ENCODE peak calls at places on chromosomes 4 and X, in five cellular contexts. V, O, P, C and M are unnamed samples.

GRCh38 chr4:96649536-96649935 is 809.6 kb downstream of the PDHA2 start:
- DNase-seq in V (peak; percentile 76), P (no peak), C (no peak), O (no peak), M (no peak)

GRCh38 chrX:9396930-9397329 is 67.9 kb upstream of the TBL1X start:
- DNase-seq in V (no peak), C (peak; percentile 79), O (no peak), P (no peak), M (no peak)

GRCh38 chr4:123597586-123597985 is 201.0 kb downstream of the SPRY1 start:
- DNase-seq in P (no peak), C (no peak), O (no peak), V (no peak), M (no peak)

GRCh38 chr4:185730387-185730786 is 81.6 kb downstream of the SORBS2 start:
- DNase-seq in P (no peak), C (no peak), V (no peak), O (no peak), M (no peak)

GRCh38 chr4:143653031-143653430 is 47.4 kb downstream of the FREM3 start:
- DNase-seq in O (no peak), V (no peak), C (no peak), P (no peak), M (no peak)

GRCh38 chr4:94256833-94257232 is 49.2 kb downstream of the SMARCAD1 start:
- DNase-seq in C (peak; percentile 2), O (no peak), P (no peak), V (no peak), M (no peak)

GRCh38 chrX:105120460-105120859 is 100.0 kb downstream of the TEX13A start:
- DNase-seq in O (no peak), C (no peak), V (no peak), P (no peak), M (no peak)

GRCh38 chrX:13066391-13066790 is 22.0 kb upstream of the FAM9C start:
- DNase-seq in P (no peak), V (no peak), O (no peak), C (no peak), M (no peak)

GRCh38 chr4:48681856-48682255 is 98.2 kb downstream of the FRYL start:
- DNase-seq in P (peak; percentile 35), O (no peak), V (no peak), C (peak; percentile 5), M (no peak)

GRCh38 chrX:16664626-16665025 is 14.7 kb downstream of the S100G start:
- DNase-seq in P (no peak), C (no peak), V (no peak), O (no peak), M (no peak)

GRCh38 chr4:65340382-65341109 is 329.7 kb downstream of the EPHA5 start:
- DNase-seq in O (no peak), P (no peak), C (no peak), V (no peak), M (no peak)

GRCh38 chr4:82125863-82126297 is 247.9 kb downstream of the HNRNPD start:
- DNase-seq in P (no peak), O (no peak), V (no peak), C (no peak), M (no peak)

GRCh38 chr4:48329976-48330375 is 11.4 kb upstream of the SLAIN2 start:
- DNase-seq in O (no peak), V (no peak), C (no peak), P (no peak), M (no peak)

GRCh38 chr4:48944659-48945290 is 38.2 kb upstream of the OCIAD2 start:
- DNase-seq in O (peak; percentile 41), V (no peak), C (peak; percentile 3), P (no peak), M (peak; percentile 75)

GRCh38 chr4:24980064-24980690 is 50.6 kb downstream of the LGI2 start:
- DNase-seq in V (peak; percentile 61), C (peak; percentile 33), O (peak; percentile 70), P (peak; percentile 19), M (peak; percentile 67)

GRCh38 chrX:65920620-65921019 is 119.3 kb downstream of the VSIG4 start:
- DNase-seq in P (no peak), V (no peak), O (no peak), C (no peak), M (no peak)

GRCh38 chr4:118968006-118968405 is 79.4 kb downstream of the SYNPO2 start:
- DNase-seq in O (no peak), V (no peak), C (no peak), P (peak; percentile 67), M (no peak)

GRCh38 chr4:118968813-118969212 is 80.2 kb downstream of the SYNPO2 start:
- DNase-seq in C (no peak), V (no peak), O (no peak), P (no peak), M (no peak)

GRCh38 chr4:118972167-118972566 is 83.5 kb downstream of the SYNPO2 start:
- DNase-seq in C (no peak), O (no peak), P (no peak), V (no peak), M (no peak)

GRCh38 chr4:118967393-118967792 is 78.7 kb downstream of the SYNPO2 start:
- DNase-seq in C (no peak), V (no peak), P (no peak), O (no peak), M (no peak)

DNA sequence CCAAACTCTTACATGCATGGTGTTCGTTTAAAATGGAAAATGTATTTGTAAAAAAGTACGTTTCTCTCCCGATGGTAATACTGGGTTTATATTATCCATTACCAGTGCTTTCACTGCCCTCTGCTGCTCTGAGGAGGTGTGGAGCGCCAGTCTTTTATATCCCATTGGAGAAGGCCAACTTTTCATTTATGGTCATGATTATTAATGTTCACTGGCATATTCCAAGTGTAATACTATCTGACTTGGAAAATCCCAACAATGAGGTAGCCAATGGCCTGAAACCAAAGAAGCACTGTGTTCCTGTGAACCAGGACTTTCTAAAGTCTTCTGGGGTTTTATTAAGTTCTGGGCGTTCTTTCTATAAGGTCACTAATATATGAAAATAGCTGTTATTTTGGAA is 80.7 kb downstream of the SYNPO2 start:
- DNase-seq in V (peak; percentile 32), C (peak; percentile 11), O (no peak), P (no peak), M (no peak)
- TF ChIP-seq SRF in V (no peak), C (no peak), O (no peak), P (no peak), M (no peak)

GRCh38 chr4:3042226-3042625 is 32.1 kb downstream of the HTT-AS start:
- DNase-seq in C (no peak), P (no peak), V (no peak), O (no peak), M (no peak)

GRCh38 chr4:3039706-3040366 is 34.5 kb downstream of the HTT-AS start:
- DNase-seq in C (no peak), O (no peak), P (no peak), V (no peak), M (no peak)

GRCh38 chr4:3040447-3041191 is 33.7 kb downstream of the HTT-AS start:
- DNase-seq in O (no peak), V (no peak), P (no peak), C (no peak), M (no peak)

GRCh38 chr4:3043272-3044020 is 30.9 kb downstream of the HTT-AS start:
- DNase-seq in O (no peak), C (no peak), V (no peak), P (no peak), M (no peak)

GRCh38 chr4:3041192-3042142 is 32.9 kb downstream of the HTT-AS start:
- DNase-seq in V (no peak), P (no peak), C (peak; percentile 55), O (no peak), M (peak; percentile 64)
- TF ChIP-seq SRF in V (no peak), P (no peak), C (no peak), O (no peak), M (no peak)

GRCh38 chr4:152352215-152352614 is 183.7 kb downstream of the FBXW7 start:
- DNase-seq in V (no peak), O (no peak), C (no peak), P (no peak), M (no peak)
- TF ChIP-seq SRF in V (no peak), O (no peak), C (no peak), P (no peak), M (no peak)

DNA sequence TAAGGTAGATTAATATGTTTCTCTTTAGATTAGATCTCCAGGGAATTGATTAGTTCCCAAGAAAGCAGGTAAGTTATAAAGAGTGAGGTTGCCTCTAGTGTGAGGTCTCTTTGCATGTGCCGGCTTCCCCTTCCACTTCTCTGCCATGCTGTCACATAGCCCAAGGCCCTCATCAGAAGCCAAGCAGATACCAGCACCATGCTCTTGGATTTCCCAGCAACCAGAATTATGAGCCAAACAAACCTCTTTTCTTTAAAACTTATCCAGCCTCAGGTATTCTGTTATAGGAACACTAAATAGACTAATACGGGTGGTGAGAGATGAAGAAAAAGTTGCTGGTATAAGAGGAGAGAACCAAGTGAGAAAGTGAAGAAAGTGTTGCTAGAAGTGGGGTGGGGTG is 15.1 kb downstream of the ANKRD50 start:
- DNase-seq in V (no peak), O (no peak), C (no peak), P (no peak), M (no peak)
- TF ChIP-seq SRF in V (no peak), O (no peak), C (no peak), P (no peak), M (no peak)

GRCh38 chr4:4555916-4556315 is 14.1 kb upstream of the STX18 start:
- DNase-seq in C (peak; percentile 63), P (no peak), V (no peak), O (no peak), M (no peak)
- TF ChIP-seq SRF in C (no peak), P (no peak), V (no peak), O (no peak), M (no peak)

DNA sequence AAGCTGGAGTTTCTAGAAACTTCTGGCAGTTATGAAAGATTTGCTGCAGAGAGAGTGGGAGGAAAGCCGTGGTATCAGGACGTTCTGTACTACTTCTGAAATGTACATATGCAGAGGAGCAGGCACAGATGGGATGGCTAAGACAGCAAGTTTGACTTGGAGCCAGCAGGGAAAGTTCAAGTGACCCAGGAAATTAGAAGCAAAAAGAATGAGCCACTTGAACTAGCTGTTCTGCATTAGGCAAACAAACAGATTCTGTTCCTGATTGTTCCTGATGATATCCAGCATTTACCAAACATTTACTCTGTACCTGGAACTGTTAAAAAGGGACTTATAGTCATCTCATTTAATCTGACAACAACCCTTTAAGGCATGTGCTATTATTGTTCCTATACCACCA is 41.4 kb upstream of the CXCL13 start:
- DNase-seq in C (no peak), O (no peak), P (no peak), V (no peak), M (no peak)
- TF ChIP-seq SRF in C (no peak), O (no peak), P (no peak), V (no peak), M (no peak)

DNA sequence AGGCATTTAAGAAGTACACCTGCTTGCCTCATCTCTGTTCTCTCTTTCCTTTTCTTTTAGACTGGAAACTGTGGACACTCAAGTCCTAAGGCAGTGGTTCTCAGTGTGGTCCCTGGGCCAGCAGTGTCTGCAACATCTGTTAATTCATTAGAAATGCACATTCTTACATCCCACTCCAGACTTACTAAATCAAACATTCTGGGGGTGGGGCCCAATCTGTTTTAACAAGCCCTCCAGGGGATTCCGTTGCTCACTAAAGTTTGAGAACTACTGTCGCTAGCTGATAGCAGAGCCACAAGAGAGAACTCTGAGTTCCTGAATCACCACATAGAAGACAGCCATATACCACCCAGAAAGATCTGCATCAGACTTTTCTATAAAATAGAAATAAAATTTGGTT is 430.6 kb downstream of the BCOR start:
- DNase-seq in V (no peak), C (no peak), O (no peak), P (no peak), M (no peak)
- TF ChIP-seq SRF in V (no peak), C (no peak), O (no peak), P (no peak), M (no peak)

GRCh38 chrX:52410439-52411394 is 41.9 kb downstream of the XAGE2 start:
- DNase-seq in O (no peak), C (no peak), P (no peak), V (no peak), M (no peak)
- TF ChIP-seq SRF in O (no peak), C (no peak), P (no peak), V (no peak), M (no peak)